ENCODE peak calls at places on chromosome X, in four cellular contexts. C, J, G and N are unnamed samples.

GRCh38 chrX:1596676-1597344 is 5.4 kb downstream of the AKAP17A start:
- DNase-seq in C (no peak), J (no peak), G (no peak), N (no peak)

GRCh38 chrX:123803331-123803983 is 56.4 kb upstream of the XIAP start:
- DNase-seq in C (no peak), J (no peak), G (no peak), N (no peak)

GRCh38 chrX:47156611-47157520 is 11.8 kb downstream of the RBM10 start:
- DNase-seq in C (no peak), J (no peak), G (no peak), N (no peak)

GRCh38 chrX:21255207-21255606 is 119.0 kb upstream of the CNKSR2 start:
- DNase-seq in C (peak; percentile 9), J (no peak), G (no peak), N (no peak)

GRCh38 chrX:2401590-2402360 is 99.0 kb downstream of the DHRSX start:
- DNase-seq in C (no peak), J (no peak), G (no peak), N (no peak)

GRCh38 chrX:16618422-16618821 is 31.5 kb upstream of the S100G start:
- DNase-seq in C (no peak), J (no peak), G (no peak), N (no peak)

GRCh38 chrX:38799995-38800394 is 1.3 kb upstream of the MID1IP1 start:
- DNase-seq in C (no peak), J (no peak), G (no peak), N (no peak)

GRCh38 chrX:6149231-6149870 is 79.3 kb downstream of the NLGN4X start:
- DNase-seq in C (no peak), J (no peak), G (no peak), N (no peak)

GRCh38 chrX:14508025-14508690 is 21.2 kb upstream of the GLRA2 start:
- DNase-seq in C (peak; percentile 25), J (no peak), G (no peak), N (no peak)

GRCh38 chrX:131741103-131741581 is 197.3 kb downstream of the OR13H1 start:
- DNase-seq in C (no peak), J (no peak), G (peak; percentile 82), N (no peak)

GRCh38 chrX:21225643-21226042 is 148.6 kb upstream of the CNKSR2 start:
- DNase-seq in C (no peak), J (no peak), G (no peak), N (no peak)

GRCh38 chrX:152896450-152896849 is 1.4 kb upstream of the ZNF185 start:
- DNase-seq in C (no peak), J (no peak), G (no peak), N (no peak)

GRCh38 chrX:13469963-13470679 is 99.3 kb upstream of the EGFL6 start:
- DNase-seq in C (no peak), J (no peak), G (no peak), N (no peak)

GRCh38 chrX:10390187-10390586 is 230.2 kb downstream of the MID1 start:
- DNase-seq in C (no peak), J (no peak), G (no peak), N (no peak)

GRCh38 chrX:50469206-50469605 is 1.4 kb downstream of the DGKK start:
- DNase-seq in C (no peak), J (no peak), G (no peak), N (no peak)

GRCh38 chrX:55818673-55819375 is 101.3 kb downstream of the RRAGB start:
- DNase-seq in C (no peak), J (no peak), G (no peak), N (no peak)